ENCODE peak calls at places on chromosomes 11 and 22, in nine cellular contexts. M, B, O, V, G, F, D, T and S are unnamed samples.

GRCh38 chr11:3046190-3046589 is 11.0 kb downstream of the CARS1 start:
- DNase-seq in M (no peak), B (no peak), O (no peak), V (no peak), G (no peak), F (no peak), D (no peak), T (no peak), S (no peak)

GRCh38 chr22:21995660-21996059 is 13.1 kb upstream of the TOP3B start:
- DNase-seq in M (no peak), B (no peak), O (no peak), V (no peak), G (no peak), F (no peak), D (no peak), T (no peak), S (no peak)

GRCh38 chr22:37442537-37442936 is 15.3 kb upstream of the ELFN2 start:
- DNase-seq in M (no peak), B (peak), O (peak), V (no peak), G (no peak), F (no peak), D (no peak), T (peak), S (peak)

GRCh38 chr11:113329725-113330124 is 15.3 kb downstream of the TTC12 start:
- DNase-seq in M (no peak), B (no peak), O (no peak), V (no peak), G (no peak), F (no peak), D (no peak), T (no peak), S (no peak)

GRCh38 chr11:76673164-76674142 is 2.9 kb upstream of the LRRC32 start:
- DNase-seq in M (no peak), B (no peak), O (no peak), V (no peak), G (no peak), F (no peak), D (no peak), T (no peak), S (no peak)

GRCh38 chr22:46090631-46091201 is 59.6 kb upstream of the PPARA start:
- DNase-seq in M (no peak), B (no peak), O (peak), V (no peak), G (no peak), F (no peak), D (no peak), T (peak), S (no peak)

GRCh38 chr22:50396751-50397370 is 53.7 kb downstream of the PPP6R2 start:
- DNase-seq in M (no peak), B (no peak), O (no peak), V (no peak), G (no peak), F (no peak), D (peak), T (no peak), S (no peak)

GRCh38 chr11:1746956-1747752 is 3.2 kb downstream of the IFITM10 start:
- DNase-seq in M (no peak), B (no peak), O (no peak), V (no peak), G (no peak), F (no peak), D (no peak), T (no peak), S (no peak)

GRCh38 chr22:16969508-16970327 is 38.3 kb downstream of the GAB4 start:
- DNase-seq in M (no peak), B (no peak), O (no peak), V (no peak), G (peak), F (no peak), D (no peak), T (no peak), S (no peak)

GRCh38 chr11:119518746-119519382 is 95.9 kb upstream of the THY1 start:
- DNase-seq in M (no peak), B (peak), O (peak), V (no peak), G (no peak), F (peak), D (peak), T (no peak), S (peak)

GRCh38 chr11:86218125-86219081 is 26.1 kb upstream of the EED start:
- DNase-seq in M (peak), B (peak), O (peak), V (peak), G (peak), F (peak), D (peak), T (peak), S (peak)

GRCh38 chr22:40718250-40719204 is 39.2 kb downstream of the MCHR1 start:
- DNase-seq in M (no peak), B (no peak), O (no peak), V (no peak), G (no peak), F (no peak), D (no peak), T (no peak), S (no peak)